ENCODE peak calls at places on chromosomes 2 and 18, in four cellular contexts. E, R, Q and H are unnamed samples.

GRCh38 chr2:25912851-25913695 is 34.8 kb upstream of the ASXL2 start:
- DNase-seq in R (no peak), E (no peak), Q (no peak), H (no peak)

GRCh38 chr2:36680012-36680411 is 16.5 kb upstream of the VIT start:
- DNase-seq in R (no peak), E (no peak), Q (no peak), H (no peak)

GRCh38 chr2:45984896-45985488 is 312.2 kb upstream of the EPAS1 start:
- DNase-seq in E (no peak), Q (no peak), R (peak; percentile 16), H (no peak)

GRCh38 chr2:118667964-118668363 is 179.5 kb downstream of the EN1 start:
- DNase-seq in E (no peak), R (no peak), Q (no peak), H (no peak)

GRCh38 chr2:171225302-171225980 is 64.7 kb upstream of the TLK1 start:
- DNase-seq in R (no peak), Q (peak; percentile 77), E (no peak), H (peak; percentile 57)

GRCh38 chr2:37711308-37711731 is 39.9 kb upstream of the CDC42EP3 start:
- DNase-seq in R (no peak), Q (peak; percentile 18), E (no peak), H (no peak)

GRCh38 chr18:67600181-67600631 is 83.7 kb upstream of the DSEL start:
- DNase-seq in R (no peak), Q (no peak), E (no peak), H (no peak)

GRCh38 chr2:33059452-33060156 is 112.9 kb downstream of the LTBP1 start:
- DNase-seq in E (no peak), R (no peak), Q (no peak), H (no peak)

GRCh38 chr2:70084973-70085710 is 2.1 kb upstream of the PCBP1 start:
- DNase-seq in R (peak; percentile 74), Q (peak; percentile 84), E (peak; percentile 76), H (no peak)

GRCh38 chr2:151999058-151999457 is 99.8 kb downstream of the CACNB4 start:
- DNase-seq in E (no peak), R (peak; percentile 79), Q (peak; percentile 80), H (peak; percentile 77)

DNA sequence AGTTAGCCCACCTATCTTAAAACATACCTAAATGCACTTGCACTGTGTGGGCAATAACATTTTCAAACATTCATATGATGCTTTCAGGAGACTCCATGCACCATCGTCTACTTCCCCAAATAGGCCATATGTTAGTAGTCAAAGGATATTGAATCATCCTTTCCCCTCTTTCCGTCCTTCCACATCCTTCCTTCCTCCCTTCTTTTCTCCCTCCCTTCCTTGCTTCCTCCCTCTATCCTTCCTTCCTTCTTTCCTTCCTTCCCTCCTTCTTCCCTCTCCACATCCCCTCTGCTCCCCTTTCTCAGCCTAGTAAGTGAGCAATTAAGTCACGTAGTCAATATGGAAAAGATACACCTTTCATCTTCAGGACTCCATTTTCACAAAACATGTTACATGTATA is 73.8 kb downstream of the ZEB2 start:
- DNase-seq in E (no peak), R (no peak), Q (no peak), H (no peak)
- H3K4me1 ChIP-seq in E (no peaks in the 10 kb centered on the region), R (peaks cover 30% of the 10 kb centered on the region), Q (peaks cover 20% of the 10 kb centered on the region), H (no peaks in the 10 kb centered on the region)

DNA sequence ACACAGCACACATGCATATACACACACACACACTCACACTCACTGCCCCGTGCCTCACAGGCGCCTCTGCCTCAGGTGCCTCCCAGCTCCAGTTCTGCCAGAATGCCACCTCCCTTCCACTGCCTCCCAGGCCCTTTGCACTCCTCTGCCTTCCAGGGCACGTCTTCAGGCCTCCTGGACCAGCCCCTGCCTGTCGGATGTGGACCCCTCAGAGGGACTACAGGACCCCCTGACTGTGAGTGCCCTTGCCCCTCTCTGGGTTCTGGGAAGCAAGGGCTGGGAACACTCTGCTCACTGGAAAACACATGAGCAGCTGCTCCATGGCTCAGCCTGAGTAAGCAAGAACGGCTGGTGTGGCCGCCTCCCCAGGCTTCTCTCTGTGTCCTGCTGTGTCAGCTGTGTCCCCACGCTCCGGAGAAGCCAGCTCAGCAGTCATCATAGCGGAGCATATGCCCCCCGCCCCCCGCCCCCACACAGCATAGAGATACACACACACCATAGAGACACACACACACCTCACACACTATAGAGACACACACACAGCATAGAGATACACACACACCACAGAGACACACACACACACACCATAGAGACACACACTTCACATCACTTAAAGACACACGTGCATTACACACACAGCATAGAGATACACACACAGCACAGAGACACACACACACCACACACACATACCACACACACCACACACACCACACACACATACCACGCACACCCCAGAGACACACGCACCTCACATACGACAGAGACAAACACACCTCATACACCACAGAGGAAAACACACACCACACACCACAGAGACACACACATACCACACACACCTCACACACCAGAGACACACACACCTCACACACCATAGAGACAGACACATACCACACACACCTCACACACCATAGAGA is 271.3 kb downstream of the CYRIA start:
- DNase-seq in R (no peak), Q (peak; percentile 32), E (no peak), H (peak; percentile 39)
- TF ChIP-seq BRCA1 in R (no peak), Q (no peak), E (no peak), H (no peak)

DNA sequence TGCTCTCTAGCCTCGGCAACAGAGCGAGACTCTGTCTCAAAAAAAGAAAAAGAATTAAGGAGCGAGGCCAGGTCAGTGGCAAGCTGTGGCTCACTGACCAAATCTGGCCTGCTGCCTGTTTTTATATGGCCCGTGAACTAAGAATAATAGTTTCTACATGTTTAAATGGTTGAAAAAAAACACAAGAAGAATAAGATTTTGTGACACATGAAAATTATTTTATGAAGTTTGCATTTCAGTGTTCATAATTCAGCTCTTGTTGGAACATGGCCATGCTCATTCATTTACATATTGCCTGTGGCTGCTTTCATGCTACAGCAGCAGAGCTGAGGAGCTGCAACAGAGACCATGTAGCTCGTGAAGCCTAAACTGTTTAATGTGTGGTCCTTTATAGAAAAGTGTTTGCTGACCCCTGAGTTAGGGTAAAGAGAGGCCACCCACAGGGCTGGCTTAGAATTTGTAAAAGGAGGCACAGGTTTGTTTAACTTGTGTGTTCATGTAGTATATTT is 59.5 kb downstream of the MFSD6 start:
- DNase-seq in E (no peak), Q (no peak), R (no peak), H (no peak)
- H3K4me1 ChIP-seq in E (peaks cover 62% of the 10 kb centered on the region), Q (peaks cover 52% of the 10 kb centered on the region), R (no peaks in the 10 kb centered on the region), H (peaks cover 26% of the 10 kb centered on the region)

DNA sequence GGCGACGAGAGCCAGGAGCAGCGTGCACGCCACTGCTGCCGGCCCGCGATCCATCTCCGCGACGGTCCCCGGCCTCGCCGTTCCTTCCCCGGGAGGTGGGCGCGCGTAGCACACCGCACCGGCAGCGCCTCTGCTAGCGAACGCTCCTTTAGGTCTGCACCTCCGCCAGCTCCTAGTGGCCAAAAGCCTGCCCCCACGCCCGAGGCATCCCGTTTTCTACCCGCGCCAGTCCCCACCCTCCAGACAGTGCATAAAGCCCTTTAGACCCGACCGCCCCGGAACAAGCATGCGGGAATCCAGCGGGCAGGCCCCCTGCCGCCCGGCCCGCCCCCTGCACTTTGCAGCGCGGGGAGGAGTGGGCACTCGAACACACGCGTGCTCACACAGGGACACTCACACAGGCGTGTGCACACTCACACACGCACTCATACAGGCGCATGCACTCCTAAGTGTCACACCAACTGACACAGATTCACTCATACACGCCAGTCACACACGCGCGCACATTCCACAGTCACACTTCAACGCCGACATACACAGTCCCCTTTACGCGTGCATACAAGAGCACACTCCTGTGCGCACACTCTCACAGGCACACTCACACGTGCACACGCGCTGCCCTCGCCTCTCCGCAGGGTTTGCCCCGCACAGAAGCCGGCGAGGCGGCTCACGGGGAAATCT is at the start of gene LRP2:
- DNase-seq in Q (no peak), R (peak; percentile 73), E (no peak), H (peak; percentile 15)
- TF ChIP-seq BRCA1 in Q (no peak), R (no peak), E (no peak), H (no peak)

DNA sequence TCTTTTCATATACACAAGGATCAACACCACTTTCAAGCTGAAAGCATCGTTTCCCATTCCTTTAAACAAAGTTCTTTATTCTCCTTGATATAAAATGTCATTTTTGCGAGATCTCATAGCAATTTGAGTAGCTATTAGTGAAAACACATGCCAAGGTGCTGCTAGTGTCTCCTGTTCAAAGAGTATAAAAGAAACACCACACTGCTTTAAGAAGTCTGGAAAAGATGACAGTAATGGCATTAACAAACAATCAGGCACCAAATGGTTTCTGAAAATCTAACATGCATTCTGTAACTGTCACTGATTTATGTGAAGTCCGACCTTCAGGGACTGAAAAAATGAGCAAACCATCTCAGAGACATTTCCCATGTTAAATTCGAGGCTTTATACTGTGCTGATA is 2.4 kb downstream of the CCBE1 start:
- DNase-seq in R (no peak), Q (no peak), E (no peak), H (no peak)
- H3K4me1 ChIP-seq in R (peaks cover 26% of the 10 kb centered on the region), Q (no peaks in the 10 kb centered on the region), E (no peaks in the 10 kb centered on the region), H (no peaks in the 10 kb centered on the region)